ENCODE peak calls at places on chromosomes 7 and 10, in ten cellular contexts. J is left ventricle myocardium inferior, E is progenitor cell of endocrine pancreas, I is GM12864, T is GM12865, M is upper lobe of right lung, S is AG10803, V is pancreas, N is BJ, L is GM12878. G is an unnamed sample.
A peak's percentile ranks its signal among the peaks of the same experiment; 100 is the strongest.

GRCh38 chr10:57049096-57049495 is 688.0 kb upstream of the ZWINT start:
- DNase-seq in I (no peak), J (no peak), V (no peak), M (no peak), E (no peak), L (no peak), T (no peak), N (no peak), S (no peak), G (no peak)

GRCh38 chr7:32177216-32177615 is 107.0 kb upstream of the PDE1C start:
- DNase-seq in T (no peak), I (no peak), J (no peak), V (no peak), N (no peak), L (no peak), M (no peak), S (no peak), E (no peak), G (no peak)

GRCh38 chr7:55552320-55553086 is 19.8 kb downstream of the VOPP1 start:
- DNase-seq in J (no peak), V (no peak), N (no peak), S (peak; percentile 58), M (no peak), T (no peak), E (no peak), L (no peak), I (no peak), G (no peak)

GRCh38 chr10:86857097-86857825 is 100.2 kb downstream of the MMRN2 start:
- DNase-seq in J (no peak), I (no peak), T (no peak), S (peak; percentile 67), M (no peak), N (peak; percentile 4), E (no peak), V (no peak), L (no peak), G (no peak)

GRCh38 chr10:96304241-96304640 is at the start of gene DNTT:
- DNase-seq in T (no peak), E (no peak), N (no peak), L (no peak), I (no peak), J (no peak), V (no peak), M (no peak), S (no peak), G (no peak)

GRCh38 chr7:157140118-157140905 is 1.6 kb downstream of the UBE3C start:
- DNase-seq in S (no peak), N (no peak), J (no peak), E (no peak), M (no peak), T (peak; percentile 18), I (no peak), V (no peak), L (no peak), G (no peak)

GRCh38 chr10:15168296-15168780 is at the start of gene NMT2:
- DNase-seq in S (no peak), L (no peak), V (no peak), N (no peak), I (peak; percentile 21), J (peak; percentile 88), M (peak; percentile 94), T (no peak), E (peak; percentile 75), G (no peak)

GRCh38 chr10:69474688-69475432 is 23.6 kb downstream of the TSPAN15 start:
- DNase-seq in T (no peak), M (no peak), N (peak; percentile 17), V (no peak), S (peak; percentile 86), L (no peak), E (no peak), I (no peak), J (no peak), G (no peak)

GRCh38 chr7:128108641-128109423 is 77.6 kb upstream of the LRRC4 start:
- DNase-seq in N (no peak), I (peak; percentile 72), L (peak; percentile 78), E (no peak), S (no peak), V (no peak), T (peak; percentile 83), M (peak; percentile 34), J (no peak), G (peak; percentile 86)

GRCh38 chr7:1058821-1059199 is 14.5 kb downstream of the GPR146 start:
- DNase-seq in I (no peak), S (peak; percentile 73), V (no peak), M (no peak), L (no peak), N (no peak), J (no peak), T (peak; percentile 63), E (no peak), G (no peak)

GRCh38 chr7:103446046-103446520 is at the start of gene SLC26A5:
- DNase-seq in M (peak; percentile 82), V (peak; percentile 82), L (no peak), J (no peak), E (peak; percentile 31), T (no peak), S (no peak), I (no peak), N (no peak), G (no peak)

DNA sequence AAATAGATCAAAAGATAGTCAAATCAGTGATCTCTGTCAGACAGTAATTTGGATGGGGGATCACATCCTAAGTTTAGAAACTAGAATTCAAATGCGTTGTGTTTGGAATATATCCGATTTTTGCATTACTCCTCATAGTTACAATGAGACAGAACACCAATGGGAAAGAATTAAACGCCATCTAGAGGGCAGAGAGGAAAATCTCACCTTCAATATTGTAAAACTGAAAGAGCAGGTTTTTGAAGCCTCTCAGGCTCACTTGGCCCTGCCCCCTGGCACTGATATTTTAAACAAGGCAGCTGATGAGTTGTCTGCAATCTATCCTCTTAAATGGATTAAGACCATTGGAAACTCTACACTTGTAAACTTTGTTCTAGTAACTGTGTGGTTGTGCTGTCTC is 17.7 kb downstream of the FRG2B start:
- DNase-seq in V (no peak), J (no peak), E (no peak), T (no peak), I (no peak), L (no peak), N (no peak), M (no peak), S (peak; percentile 25), G (no peak)
- TF ChIP-seq CTCF in V (no peak), J (peak; percentile 67), E (no peak), T (peak; percentile 37), I (peak; percentile 55), L (peak; percentile 49), N (peak; percentile 63), M (peak; percentile 66), S (peak; percentile 63), G (peak; percentile 7)

DNA sequence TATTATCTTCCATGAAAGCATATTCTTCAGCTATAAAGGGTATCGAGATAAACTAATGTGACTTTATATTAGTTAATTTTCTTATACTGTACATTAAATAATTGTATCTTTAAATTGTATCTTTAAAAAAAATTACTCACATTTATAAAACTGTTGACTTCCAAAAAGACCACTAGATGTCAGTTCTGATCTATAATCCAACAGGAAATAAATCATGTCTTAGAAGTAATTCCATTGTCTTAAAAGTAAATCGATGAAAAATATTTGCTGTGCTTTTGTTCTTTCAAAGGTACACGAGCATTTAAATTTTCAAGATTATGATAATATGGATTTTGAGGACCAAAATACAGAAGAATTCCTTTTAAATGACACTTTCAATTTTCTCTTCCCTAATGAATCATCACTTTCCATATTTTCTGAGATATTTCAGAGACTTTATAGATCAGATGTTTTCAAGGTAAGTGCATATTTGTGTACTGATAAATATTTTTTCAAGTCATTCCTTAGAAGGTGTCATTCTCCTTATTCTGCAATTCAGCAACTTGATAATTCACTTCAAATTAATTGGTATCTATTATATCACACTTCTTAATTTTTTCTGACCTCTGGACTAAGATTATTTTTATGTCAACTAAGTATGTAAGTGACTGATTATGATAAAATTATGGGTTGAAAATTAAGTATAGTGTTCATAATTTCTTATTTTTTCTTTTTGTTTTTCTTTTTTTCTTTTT is 138.5 kb downstream of the CPED1 start:
- DNase-seq in E (no peak), L (no peak), V (no peak), I (no peak), S (peak; percentile 38), M (no peak), T (peak; percentile 5), J (no peak), N (no peak), G (no peak)
- TF ChIP-seq CTCF in E (peak; percentile 31), L (no peak), V (peak; percentile 14), I (no peak), S (peak; percentile 42), M (no peak), T (peak; percentile 14), J (peak; percentile 21), N (no peak), G (peak; percentile 9)

DNA sequence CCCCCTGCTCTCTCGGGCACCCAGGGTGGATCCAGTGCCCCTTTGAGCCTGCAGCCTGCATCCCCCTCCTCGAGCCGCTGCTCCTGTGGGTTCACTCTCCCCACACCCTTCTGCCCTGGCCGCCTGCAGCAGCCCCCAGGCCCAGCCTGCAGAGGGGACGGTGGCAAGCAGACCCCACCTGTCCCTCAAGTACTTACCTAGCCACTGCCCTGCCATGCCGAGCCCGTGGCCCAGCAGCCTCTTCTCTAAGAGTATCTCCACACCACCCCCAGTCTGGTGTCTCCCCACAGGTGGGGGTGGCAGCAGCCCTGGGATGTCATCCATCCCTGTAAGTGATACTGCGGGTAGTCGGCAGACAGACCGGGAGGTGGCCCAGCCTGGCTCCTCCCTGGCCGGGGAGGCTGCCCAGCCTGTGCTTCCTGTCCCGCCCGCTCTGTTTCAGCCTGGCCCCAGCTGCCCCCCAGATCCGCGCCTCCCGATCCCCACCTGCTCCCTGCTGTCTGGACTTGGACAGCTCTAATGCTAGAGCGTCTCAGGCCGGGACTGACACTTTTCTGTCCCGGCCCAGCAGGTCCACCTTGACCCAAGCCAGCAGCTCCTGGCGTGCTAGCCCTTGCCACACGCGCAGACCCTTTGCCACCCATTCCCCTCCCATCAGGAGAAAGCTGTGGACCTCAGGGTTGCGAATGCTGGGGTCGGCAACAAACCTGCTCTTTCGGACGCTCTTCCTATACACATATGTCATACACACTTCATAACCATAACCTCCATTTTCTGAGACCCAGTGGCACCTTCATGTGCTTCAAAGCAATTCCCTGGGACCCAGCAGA is 25.0 kb downstream of the YKT6 start:
- DNase-seq in V (no peak), M (no peak), J (no peak), S (no peak), E (no peak), N (no peak), L (no peak), I (no peak), T (no peak), G (no peak)
- TF ChIP-seq CTCF in V (no peak), M (no peak), J (no peak), S (no peak), E (no peak), N (no peak), L (no peak), I (no peak), T (no peak), G (no peak)

GRCh38 chr10:122030200-122030552 is 41.2 kb downstream of the TACC2 start:
- DNase-seq in V (no peak), L (no peak), N (no peak), I (no peak), J (no peak), E (no peak), M (no peak), T (no peak), S (no peak), G (no peak)

GRCh38 chr10:122029503-122030199 is 40.7 kb downstream of the TACC2 start:
- DNase-seq in T (no peak), J (peak; percentile 56), L (no peak), M (no peak), S (peak; percentile 28), N (no peak), E (no peak), V (no peak), I (no peak), G (no peak)

GRCh38 chr10:122033224-122033926 is 44.4 kb downstream of the TACC2 start:
- DNase-seq in I (no peak), J (no peak), S (no peak), T (no peak), E (no peak), M (no peak), N (no peak), V (no peak), L (no peak), G (no peak)

GRCh38 chr10:122034149-122034756 is 45.3 kb downstream of the TACC2 start:
- DNase-seq in M (peak; percentile 33), I (no peak), L (no peak), S (peak; percentile 40), V (no peak), T (no peak), E (no peak), N (no peak), J (no peak), G (no peak)
- TF ChIP-seq CTCF in M (no peak), I (no peak), L (no peak), S (no peak), V (no peak), T (no peak), E (no peak), N (no peak), J (no peak), G (no peak)